ENCODE peak calls at places on chromosomes 7 and 10, in eight cellular contexts. W is RWPE1, V is heart left ventricle, H is lung, O is GM23338, J is A549, X is PC-9, G is prostate gland. E is an unnamed sample.

GRCh38 chr7:128911441-128912031 is 1.0 kb upstream of the KCP start:
- DNase-seq in H (no peak), J (no peak), O (peak; percentile 77), X (no peak), G (no peak), W (no peak), V (peak; percentile 60), E (no peak)

GRCh38 chr10:126935263-126935946 is 30.2 kb downstream of the DOCK1 start:
- DNase-seq in O (no peak), X (no peak), J (no peak), W (no peak), H (no peak), V (no peak), G (no peak), E (peak; percentile 11)

GRCh38 chr10:34109481-34109880 is 705.6 kb downstream of the PARD3 start:
- DNase-seq in X (no peak), J (no peak), V (no peak), W (no peak), G (no peak), H (no peak), O (no peak), E (no peak)

GRCh38 chr10:107618461-107619093 is 454.1 kb upstream of the SORCS1 start:
- DNase-seq in W (no peak), X (no peak), H (no peak), J (no peak), V (no peak), G (no peak), O (no peak), E (no peak)

GRCh38 chr10:44512345-44513095 is 127.6 kb upstream of the CXCL12 start:
- DNase-seq in X (no peak), O (no peak), G (no peak), W (no peak), J (no peak), H (no peak), V (no peak), E (no peak)

GRCh38 chr10:97226398-97226797 is 40.6 kb upstream of the SLIT1 start:
- DNase-seq in H (no peak), J (no peak), X (no peak), O (no peak), G (no peak), W (no peak), V (no peak), E (no peak)

GRCh38 chr10:119306514-119306951 is 99.2 kb downstream of the GRK5 start:
- DNase-seq in X (peak; percentile 50), J (peak; percentile 85), O (no peak), G (no peak), W (peak; percentile 63), H (no peak), V (peak; percentile 27), E (no peak)

GRCh38 chr7:100893910-100894763 is 1.6 kb downstream of the ACHE start:
- DNase-seq in X (no peak), W (no peak), O (peak; percentile 34), V (no peak), J (no peak), H (no peak), G (no peak), E (no peak)

GRCh38 chr10:130045091-130045652 is 65.5 kb downstream of the C10orf143 start:
- DNase-seq in X (no peak), G (no peak), H (no peak), O (peak; percentile 80), V (no peak), J (no peak), W (peak; percentile 43), E (no peak)

GRCh38 chr10:78849115-78849514 is 219.7 kb upstream of the ZMIZ1 start:
- DNase-seq in G (no peak), O (no peak), V (no peak), H (no peak), W (no peak), X (no peak), J (no peak), E (no peak)

GRCh38 chr7:502296-502695 is 17.4 kb downstream of the PDGFA start:
- DNase-seq in G (no peak), X (no peak), W (no peak), V (peak; percentile 17), J (no peak), H (no peak), O (no peak), E (no peak)

GRCh38 chr7:154299736-154300135 is 247.5 kb downstream of the DPP6 start:
- DNase-seq in X (no peak), H (no peak), G (no peak), W (no peak), O (no peak), V (no peak), J (no peak), E (no peak)

GRCh38 chr10:78894841-78895195 is 173.9 kb upstream of the ZMIZ1 start:
- DNase-seq in J (no peak), G (no peak), V (no peak), W (no peak), X (peak; percentile 54), O (no peak), H (peak; percentile 16), E (no peak)

GRCh38 chr10:62692085-62692484 is 112.4 kb upstream of the ADO start:
- DNase-seq in W (no peak), G (no peak), J (no peak), X (no peak), V (no peak), H (no peak), O (peak; percentile 38), E (no peak)

GRCh38 chr7:38880454-38880853 is 28.5 kb downstream of the VPS41 start:
- DNase-seq in W (no peak), O (no peak), J (no peak), X (no peak), V (no peak), G (no peak), H (no peak), E (no peak)

DNA sequence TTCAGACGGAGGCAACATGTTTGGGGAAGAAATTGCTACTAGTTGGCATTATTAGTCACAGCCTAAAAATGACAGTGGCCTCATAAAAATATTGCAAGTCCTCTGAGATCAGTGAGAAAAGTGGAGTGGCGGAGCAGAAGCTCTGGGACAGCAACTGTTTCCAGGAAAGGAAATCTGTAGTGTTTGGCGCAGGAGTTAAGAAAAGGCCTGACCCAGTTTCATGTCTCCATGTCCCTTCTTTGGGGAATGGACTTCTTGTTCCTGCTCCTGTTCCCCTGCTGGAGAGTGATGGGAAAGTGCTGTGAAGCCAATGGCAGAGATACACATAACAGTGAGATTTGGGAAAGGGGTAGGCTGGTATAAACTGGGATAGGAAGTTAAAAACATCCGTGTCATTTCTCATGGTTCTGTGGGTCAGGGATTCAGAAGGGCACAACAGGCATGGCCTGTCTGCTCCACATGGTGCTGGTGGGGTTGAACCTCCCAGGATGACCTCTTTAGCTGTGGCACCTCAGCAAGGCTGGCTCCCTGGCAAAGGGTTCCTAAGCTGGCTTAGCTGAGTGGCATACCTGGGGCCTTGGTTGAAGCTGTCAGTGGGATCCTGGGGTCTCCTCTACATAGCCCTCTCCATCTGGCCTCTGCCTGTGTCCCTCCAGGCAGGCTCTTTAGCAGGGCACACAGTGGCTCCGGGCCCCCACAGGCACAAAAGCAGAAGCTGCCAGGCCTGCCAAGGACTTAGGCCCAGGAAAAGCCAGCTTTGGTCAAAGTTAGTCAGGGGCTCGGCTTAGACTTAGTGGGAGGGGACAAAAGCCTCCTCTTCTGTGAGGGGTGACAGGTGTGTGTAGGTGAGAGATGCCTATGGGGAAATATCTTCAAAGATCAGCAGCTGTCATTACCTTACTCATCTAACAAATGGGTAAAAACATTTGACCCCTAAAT is 77.7 kb downstream of the WDFY4 start:
- DNase-seq in H (no peak), G (no peak), O (no peak), V (peak; percentile 24), J (no peak), W (no peak), X (no peak), E (no peak)
- H3K27ac ChIP-seq in H (no peak overlapping the region), G (no peak overlapping the region), O (no peak overlapping the region), V (peak overlapping the region; percentile 20), J (no peak overlapping the region), W (no peak overlapping the region), X (no peak overlapping the region), E (no peak overlapping the region)

GRCh38 chr10:31210190-31210589 is 108.8 kb upstream of the ZEB1 start:
- DNase-seq in W (no peak), G (no peak), H (no peak), O (no peak), X (no peak), V (no peak), J (no peak), E (no peak)
- TF ChIP-seq CTCF in W (no peak), G (no peak), H (no peak), O (no peak), X (no peak), V (no peak), J (no peak), E (no peak)

GRCh38 chr10:7338469-7338868 is 72.4 kb downstream of the SFMBT2 start:
- DNase-seq in G (no peak), J (no peak), O (no peak), W (no peak), V (no peak), H (no peak), X (no peak), E (no peak)

GRCh38 chr10:7335977-7336376 is 74.9 kb downstream of the SFMBT2 start:
- DNase-seq in J (no peak), H (no peak), W (no peak), X (no peak), O (no peak), V (no peak), G (no peak), E (no peak)

GRCh38 chr10:7340179-7340874 is 70.5 kb downstream of the SFMBT2 start:
- DNase-seq in X (no peak), G (no peak), O (no peak), J (no peak), V (peak; percentile 74), W (no peak), H (no peak), E (no peak)

GRCh38 chr10:7339503-7339902 is 71.3 kb downstream of the SFMBT2 start:
- DNase-seq in G (no peak), H (no peak), W (no peak), J (no peak), X (no peak), O (no peak), V (no peak), E (no peak)

DNA sequence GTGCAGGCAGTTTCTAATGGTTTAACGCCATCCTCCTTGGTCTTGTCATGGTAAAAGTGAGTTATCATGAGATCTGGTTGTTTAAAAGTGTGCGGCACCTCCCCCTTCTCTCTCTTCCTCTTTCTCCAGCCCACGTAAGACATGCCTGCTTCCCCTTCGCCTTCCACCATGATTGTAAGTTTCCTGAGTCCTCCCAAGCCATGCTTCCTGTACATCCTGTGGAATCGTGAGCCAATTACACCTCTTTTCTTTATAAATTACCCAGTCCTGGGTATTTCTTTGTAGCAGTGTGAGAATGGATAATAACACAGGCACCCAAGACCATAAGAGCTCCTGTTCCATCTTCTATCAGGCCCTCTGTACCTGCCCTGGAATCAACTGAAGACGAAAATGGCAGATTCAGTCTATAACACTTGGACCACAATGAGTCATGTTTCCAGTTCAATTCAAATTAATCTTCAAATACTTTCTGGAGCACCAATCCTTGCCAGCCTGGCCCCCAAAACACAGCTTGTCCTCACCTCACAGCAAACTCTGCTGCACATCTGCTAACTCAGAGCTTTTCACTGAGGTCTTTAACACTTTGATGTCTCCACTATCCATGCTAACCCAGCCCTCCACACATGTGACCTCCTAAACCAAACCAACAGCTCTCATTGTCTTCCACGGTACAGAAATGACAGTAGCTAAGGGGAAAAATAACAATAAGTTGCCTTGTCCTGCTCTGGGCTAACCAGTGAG is 73.2 kb downstream of the SFMBT2 start:
- DNase-seq in H (no peak), J (no peak), X (no peak), W (no peak), V (no peak), O (no peak), G (no peak), E (no peak)
- H3K27ac ChIP-seq in H (no peak overlapping the region), J (no peak overlapping the region), X (no peak overlapping the region), W (no peak overlapping the region), V (peak overlapping the region; percentile 19), O (no peak overlapping the region), G (no peak overlapping the region), E (no peak overlapping the region)

GRCh38 chr10:3935141-3935540 is 150.1 kb upstream of the KLF6 start:
- DNase-seq in J (no peak), W (peak; percentile 58), X (no peak), O (no peak), G (peak; percentile 38), V (peak; percentile 42), H (no peak), E (peak; percentile 92)
- TF ChIP-seq CTCF in J (no peak), W (no peak), X (no peak), O (no peak), G (no peak), V (no peak), H (no peak), E (peak; percentile 35)

E was measured in brain microvascular endothelial cell.